ENCODE peak calls at places on chromosomes 3 and 15, in six cellular contexts. V is IMR-90, Y is neuronal stem cell, N is mesenchymal stem cell, I is trophoblast cell, F is H1. O is an unnamed sample.

GRCh38 chr3:192819001-192819569 is 91.7 kb upstream of the FGF12 start:
- DNase-seq in V (peak), Y (no peak), N (peak), I (peak), F (no peak), O (no peak)

GRCh38 chr3:126256256-126256655 is 75.9 kb upstream of the ALDH1L1 start:
- DNase-seq in V (peak), Y (no peak), N (no peak), I (no peak), F (no peak), O (no peak)

GRCh38 chr3:146469206-146470017 is at the start of gene PLSCR2:
- DNase-seq in V (no peak), Y (no peak), N (no peak), I (peak), F (no peak), O (peak)

GRCh38 chr3:147361671-147362420 is 44.5 kb downstream of the ZIC4 start:
- DNase-seq in V (no peak), Y (no peak), N (no peak), I (peak), F (no peak), O (peak)

GRCh38 chr15:78716651-78717050 is 75.6 kb upstream of the CHRNB4 start:
- DNase-seq in V (peak), Y (no peak), N (no peak), I (peak), F (no peak), O (no peak)

GRCh38 chr15:87877114-87877810 is 379.3 kb downstream of the NTRK3 start:
- DNase-seq in V (peak), Y (no peak), N (peak), I (peak), F (no peak), O (no peak)

GRCh38 chr3:10466186-10466585 is 39.2 kb downstream of the ATP2B2 start:
- DNase-seq in V (no peak), Y (no peak), N (no peak), I (no peak), F (no peak), O (no peak)

GRCh38 chr15:39511915-39512260 is 69.0 kb upstream of the THBS1 start:
- DNase-seq in V (peak), Y (no peak), N (peak), I (no peak), F (no peak), O (no peak)

GRCh38 chr3:46361408-46362283 is 7.7 kb downstream of the CCR2 start:
- DNase-seq in V (no peak), Y (no peak), N (peak), I (peak), F (no peak), O (no peak)

GRCh38 chr3:56904526-56905245 is 102.9 kb upstream of the ARHGEF3 start:
- DNase-seq in V (no peak), Y (no peak), N (no peak), I (no peak), F (no peak), O (no peak)

GRCh38 chr15:77066961-77067690 is 3.8 kb downstream of the TSPAN3 start:
- DNase-seq in V (peak), Y (no peak), N (peak), I (no peak), F (no peak), O (no peak)

GRCh38 chr3:100029689-100030088 is 84.6 kb downstream of the FILIP1L start:
- DNase-seq in V (no peak), Y (no peak), N (no peak), I (no peak), F (no peak), O (no peak)

GRCh38 chr15:84685304-84685703 is 27.3 kb upstream of the NMB start:
- DNase-seq in V (peak), Y (no peak), N (peak), I (peak), F (no peak), O (no peak)

GRCh38 chr15:25207369-25207768 is 231.5 kb downstream of the UBE3A start:
- DNase-seq in V (no peak), Y (no peak), N (no peak), I (no peak), F (no peak), O (no peak)

GRCh38 chr3:28139288-28139687 is 102.1 kb upstream of the CMC1 start:
- DNase-seq in V (no peak), Y (no peak), N (no peak), I (no peak), F (no peak), O (no peak)

GRCh38 chr3:16311960-16312451 is 47.0 kb downstream of the OXNAD1 start:
- DNase-seq in V (no peak), Y (no peak), N (peak), I (no peak), F (no peak), O (no peak)

GRCh38 chr3:106338582-106339219 is 469.9 kb upstream of the CBLB start:
- DNase-seq in V (no peak), Y (no peak), N (no peak), I (peak), F (no peak), O (no peak)

GRCh38 chr15:32881528-32881927 is 163.7 kb downstream of the GREM1 start:
- DNase-seq in V (no peak), Y (no peak), N (no peak), I (no peak), F (no peak), O (no peak)

GRCh38 chr3:83946554-83946953 is 1012.2 kb upstream of the CADM2 start:
- DNase-seq in V (no peak), Y (no peak), N (no peak), I (no peak), F (no peak), O (peak)

GRCh38 chr3:57809609-57809968 is 53.5 kb downstream of the SLMAP start:
- DNase-seq in V (no peak), Y (no peak), N (no peak), I (no peak), F (no peak), O (no peak)

GRCh38 chr15:81027200-81027599 is 26.5 kb downstream of the TLNRD1 start:
- DNase-seq in V (peak), Y (no peak), N (no peak), I (peak), F (no peak), O (no peak)

GRCh38 chr3:172115787-172116186 is 76.4 kb downstream of the FNDC3B start:
- DNase-seq in V (no peak), Y (no peak), N (no peak), I (no peak), F (no peak), O (no peak)

GRCh38 chr15:71971905-71972304 is 146.0 kb downstream of the MYO9A start:
- DNase-seq in V (no peak), Y (no peak), N (no peak), I (peak), F (no peak), O (no peak)
- H4K8ac ChIP-seq in V (no peak), Y (no peak), N (no peak), I (no peak), F (no peak), O (no peak)

GRCh38 chr3:149122716-149123578 is 6.5 kb upstream of the HPS3 start:
- DNase-seq in V (peak), Y (no peak), N (no peak), I (no peak), F (no peak), O (no peak)
- H3K14ac ChIP-seq in V (no peak), Y (no peak), N (no peak), I (no peak), F (no peak), O (no peak)

GRCh38 chr15:48905870-48906269 is 27.9 kb downstream of the EID1 start:
- DNase-seq in V (no peak), Y (no peak), N (no peak), I (no peak), F (no peak), O (no peak)
- H4K8ac ChIP-seq in V (no peak), Y (no peak), N (no peak), I (no peak), F (no peak), O (no peak)

GRCh38 chr15:41887161-41887560 is 6.7 kb downstream of the SPTBN5 start:
- DNase-seq in V (no peak), Y (no peak), N (no peak), I (no peak), F (no peak), O (no peak)

GRCh38 chr15:41887893-41888292 is 6.0 kb downstream of the SPTBN5 start:
- DNase-seq in V (no peak), Y (no peak), N (no peak), I (no peak), F (no peak), O (no peak)

GRCh38 chr15:41884458-41884857 is 9.4 kb downstream of the SPTBN5 start:
- DNase-seq in V (no peak), Y (no peak), N (no peak), I (no peak), F (no peak), O (no peak)

GRCh38 chr15:41886741-41887140 is 7.1 kb downstream of the SPTBN5 start:
- DNase-seq in V (no peak), Y (no peak), N (no peak), I (no peak), F (no peak), O (no peak)

DNA sequence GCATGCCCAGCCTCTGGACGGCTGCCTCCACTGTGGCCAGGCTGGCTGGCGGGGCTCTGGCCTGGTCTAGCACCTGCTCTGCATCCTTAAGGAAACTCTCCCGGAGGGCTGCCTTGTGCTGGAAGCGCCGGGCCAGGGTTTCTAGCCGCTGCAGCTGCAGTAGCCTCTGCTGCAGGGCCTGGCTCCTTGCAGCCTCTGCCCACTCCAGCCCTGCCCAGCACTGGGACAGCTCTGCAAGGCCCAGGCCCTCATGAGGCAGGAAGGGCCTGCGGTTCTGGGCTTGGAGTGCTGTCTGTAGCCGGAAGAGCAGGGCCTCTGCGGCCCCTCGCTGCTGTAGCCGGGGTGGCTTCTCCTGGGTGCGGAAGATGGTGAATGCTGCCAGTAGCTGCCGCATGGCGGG is 8.0 kb downstream of the SPTBN5 start:
- DNase-seq in V (no peak), Y (no peak), N (no peak), I (no peak), F (no peak), O (no peak)
- H3K14ac ChIP-seq in V (no peak), Y (peak), N (no peak), I (no peak), F (no peak), O (no peak)

DNA sequence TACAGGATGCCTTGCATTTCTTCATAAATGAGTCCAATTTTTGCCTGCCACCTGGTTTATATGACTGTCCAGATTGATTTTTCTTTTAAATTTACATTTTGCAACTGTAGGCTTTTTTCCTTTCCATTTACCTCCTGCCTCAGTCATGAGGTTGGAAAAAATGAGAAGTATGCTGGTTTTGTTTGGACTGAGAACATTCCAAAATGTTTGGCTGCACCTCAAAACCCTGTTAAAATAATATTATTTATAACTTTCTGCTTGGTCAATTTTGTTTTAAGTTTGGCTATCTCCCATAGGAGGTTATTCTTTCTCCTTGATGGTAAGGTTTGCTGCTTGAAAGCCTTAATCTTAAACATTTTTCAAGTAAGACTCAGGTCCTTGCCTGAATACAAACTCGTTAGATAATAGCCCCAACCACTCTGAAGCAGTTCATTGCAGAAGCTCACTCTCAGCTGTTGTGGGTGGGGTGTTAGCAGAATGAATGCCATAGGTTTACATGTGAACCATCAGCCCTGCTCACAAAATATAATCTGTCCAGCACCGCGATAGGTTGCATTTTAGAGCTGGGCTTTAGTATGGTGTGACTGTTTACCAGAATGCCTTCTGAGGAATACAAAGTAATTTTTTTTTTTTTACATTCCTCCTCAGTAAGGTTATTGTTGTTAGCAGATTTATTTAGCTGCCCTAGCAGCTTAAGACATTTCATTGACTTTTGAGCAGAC is 630.9 kb upstream of the KCNMB2 start:
- DNase-seq in V (peak), Y (no peak), N (peak), I (peak), F (no peak), O (no peak)
- H4K8ac ChIP-seq in V (peak), Y (no peak), N (no peak), I (no peak), F (no peak), O (no peak)

GRCh38 chr3:70974752-70975151 is 608.8 kb downstream of the FOXP1 start:
- DNase-seq in V (no peak), Y (no peak), N (no peak), I (peak), F (no peak), O (no peak)

GRCh38 chr3:70970136-70970535 is 613.4 kb downstream of the FOXP1 start:
- DNase-seq in V (no peak), Y (no peak), N (no peak), I (no peak), F (no peak), O (no peak)

GRCh38 chr3:70970952-70971351 is 612.6 kb downstream of the FOXP1 start:
- DNase-seq in V (no peak), Y (no peak), N (no peak), I (no peak), F (no peak), O (no peak)

GRCh38 chr3:70973558-70973957 is 610.0 kb downstream of the FOXP1 start:
- DNase-seq in V (peak), Y (no peak), N (peak), I (peak), F (no peak), O (no peak)

GRCh38 chr3:70972855-70973254 is 610.7 kb downstream of the FOXP1 start:
- DNase-seq in V (no peak), Y (no peak), N (no peak), I (no peak), F (no peak), O (no peak)
- H3K14ac ChIP-seq in V (no peak), Y (no peak), N (no peak), I (no peak), F (no peak), O (no peak)